ENCODE peak calls at places on chromosomes 11 and 22, in four cellular contexts. E is K562, R is HepG2, A is SK-N-SH. Z is an unnamed sample.

GRCh38 chr22:17847360-17848078 is 73.2 kb upstream of the BID start:
- DNase-seq in E (peak), R (no peak), A (peak), Z (peak)

GRCh38 chr22:45284705-45285305 is at the start of gene UPK3A:
- DNase-seq in E (no peak), R (no peak), A (peak), Z (peak)

GRCh38 chr11:73916435-73916834 is 34.4 kb upstream of the DNAJB13 start:
- DNase-seq in E (no peak), R (no peak), A (no peak), Z (no peak)

GRCh38 chr11:121328213-121328966 is 35.8 kb downstream of the SC5D start:
- DNase-seq in E (no peak), R (no peak), A (no peak), Z (no peak)

GRCh38 chr11:7971846-7972245 is 6.6 kb upstream of the NLRP10 start:
- DNase-seq in E (no peak), R (no peak), A (no peak), Z (no peak)

GRCh38 chr11:105219269-105219668 is 79.7 kb upstream of the CARD18 start:
- DNase-seq in E (no peak), R (no peak), A (no peak), Z (no peak)

GRCh38 chr11:103736323-103736722 is 300.1 kb upstream of the DDI1 start:
- DNase-seq in E (no peak), R (no peak), A (no peak), Z (no peak)

GRCh38 chr11:109654091-109654490 is 232.1 kb downstream of the C11orf87 start:
- DNase-seq in E (no peak), R (no peak), A (no peak), Z (no peak)

GRCh38 chr11:61472282-61472681 is 36.3 kb upstream of the LRRC10B start:
- DNase-seq in E (no peak), R (no peak), A (no peak), Z (no peak)

GRCh38 chr11:129992161-129992944 is 10.3 kb downstream of the PRDM10 start:
- DNase-seq in E (peak), R (peak), A (peak), Z (peak)

GRCh38 chr11:117664897-117665296 is 132.1 kb downstream of the DSCAML1 start:
- DNase-seq in E (no peak), R (no peak), A (no peak), Z (no peak)

GRCh38 chr22:24510694-24511625 is 15.8 kb downstream of the UPB1 start:
- DNase-seq in E (peak), R (peak), A (no peak), Z (no peak)

GRCh38 chr11:134762248-134763029 is 350.4 kb upstream of the B3GAT1 start:
- DNase-seq in E (peak), R (no peak), A (no peak), Z (no peak)

GRCh38 chr11:9386901-9387300 is 2.4 kb downstream of the IPO7 start:
- DNase-seq in E (no peak), R (no peak), A (no peak), Z (no peak)

GRCh38 chr11:59614277-59615131 is 1.1 kb downstream of the OSBP start:
- DNase-seq in E (peak), R (no peak), A (no peak), Z (no peak)

GRCh38 chr11:33713162-33713913 is 12.7 kb upstream of the C11orf91 start:
- DNase-seq in E (no peak), R (no peak), A (no peak), Z (no peak)

GRCh38 chr22:24512043-24512442 is 16.9 kb downstream of the UPB1 start:
- DNase-seq in E (no peak), R (no peak), A (no peak), Z (no peak)

GRCh38 chr22:42608481-42609361 is 6.0 kb downstream of the POLDIP3 start:
- DNase-seq in E (no peak), R (no peak), A (no peak), Z (no peak)

GRCh38 chr11:7949934-7950333 is 8.4 kb upstream of the OR10A3 start:
- DNase-seq in E (no peak), R (no peak), A (no peak), Z (no peak)

GRCh38 chr22:41367680-41368542 is 13.8 kb upstream of the TEF start:
- DNase-seq in E (no peak), R (peak), A (no peak), Z (no peak)

GRCh38 chr11:107564877-107565218 is 687 bp downstream of the ALKBH8 start:
- DNase-seq in E (no peak), R (no peak), A (no peak), Z (no peak)

GRCh38 chr11:107565219-107565937 is at the start of gene ALKBH8:
- DNase-seq in E (peak), R (peak), A (peak), Z (no peak)

GRCh38 chr11:107561688-107562087 is 3.8 kb downstream of the ALKBH8 start:
- DNase-seq in E (no peak), R (no peak), A (no peak), Z (no peak)

GRCh38 chr11:107562647-107563208 is 2.8 kb downstream of the ALKBH8 start:
- DNase-seq in E (no peak), R (peak), A (no peak), Z (peak)

GRCh38 chr11:107563702-107564101 is 1.8 kb downstream of the ALKBH8 start:
- DNase-seq in E (peak), R (peak), A (peak), Z (peak)
- TF ChIP-seq MAX in E (no peak), R (no peak), A (no peak), Z (peak)

DNA sequence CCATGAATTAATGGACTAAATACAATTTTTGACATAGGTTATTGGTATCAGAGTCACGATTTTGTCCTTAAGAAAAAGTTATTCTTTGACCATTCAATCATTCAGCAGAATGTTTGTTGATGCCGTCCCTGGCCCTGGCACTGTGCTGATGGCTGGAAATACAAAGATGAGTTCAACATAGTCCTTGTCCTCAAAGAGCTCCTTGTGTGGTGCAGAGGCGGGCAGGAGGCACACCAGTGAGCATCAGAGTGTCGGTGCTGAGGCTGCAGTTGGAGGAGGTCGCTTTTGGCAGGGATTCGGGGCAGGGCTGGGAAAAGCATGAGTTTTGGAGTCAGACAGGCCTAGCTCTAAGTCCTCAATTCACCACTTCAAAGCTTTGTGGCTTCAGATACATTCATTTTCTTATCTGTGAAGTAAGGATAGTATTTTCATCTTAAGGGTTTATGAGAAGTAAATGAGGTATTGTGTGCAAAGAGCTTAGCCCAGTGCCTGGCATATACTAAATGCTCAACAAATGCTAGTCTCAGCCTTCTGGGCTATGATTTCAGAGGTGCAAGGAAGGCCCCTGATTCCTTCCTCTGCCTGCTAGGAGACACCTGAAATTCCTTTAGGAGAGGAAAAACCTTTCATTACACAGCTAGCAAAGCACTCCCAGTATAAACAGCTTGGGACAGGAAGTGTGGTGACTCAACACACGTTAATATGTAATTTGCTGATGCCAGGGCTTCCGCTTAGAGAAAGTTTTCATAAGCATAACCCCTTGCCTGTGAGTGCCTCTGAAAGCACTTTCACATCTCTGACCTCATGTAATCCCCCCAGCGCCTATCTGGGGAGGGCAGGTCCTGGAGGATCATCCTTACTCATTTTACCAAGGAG is 113.8 kb downstream of the NECTIN1 start:
- DNase-seq in E (no peak), R (peak), A (no peak), Z (peak)
- TF ChIP-seq ELF1 in E (no peak), R (peak), A (no peak), Z (no peak)

GRCh38 chr11:3723014-3723708 is 52.0 kb upstream of the CHRNA10 start:
- DNase-seq in E (no peak), R (no peak), A (no peak), Z (no peak)
- TF ChIP-seq MAX in E (no peak), R (no peak), A (peak), Z (no peak)

DNA sequence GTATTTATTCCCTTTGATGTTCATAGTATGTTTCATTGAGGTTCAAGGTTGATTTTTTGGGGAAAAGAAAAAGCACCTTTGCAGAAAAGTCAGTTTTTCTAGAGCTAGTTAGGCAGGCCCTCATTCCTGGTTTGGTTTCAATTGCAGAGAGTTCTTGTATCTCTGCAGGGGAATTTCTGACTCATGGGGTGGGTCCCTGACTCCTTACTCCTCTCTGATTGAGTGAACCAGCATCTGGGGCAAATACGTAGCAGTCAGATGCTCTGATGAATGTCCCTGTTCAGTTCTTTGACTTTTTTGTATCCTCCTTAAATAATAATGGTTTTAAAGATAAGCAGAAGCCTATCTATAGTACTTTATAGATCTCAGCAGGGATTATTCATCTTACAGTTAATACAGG is 7.7 kb upstream of the NCR3LG1 start:
- DNase-seq in E (no peak), R (no peak), A (no peak), Z (peak)
- TF ChIP-seq ELF1 in E (no peak), R (no peak), A (no peak), Z (no peak)

GRCh38 chr11:1510928-1511327 is 24.3 kb upstream of the MOB2 start:
- DNase-seq in E (no peak), R (no peak), A (no peak), Z (no peak)
- TF ChIP-seq MAX in E (no peak), R (no peak), A (no peak), Z (no peak)

DNA sequence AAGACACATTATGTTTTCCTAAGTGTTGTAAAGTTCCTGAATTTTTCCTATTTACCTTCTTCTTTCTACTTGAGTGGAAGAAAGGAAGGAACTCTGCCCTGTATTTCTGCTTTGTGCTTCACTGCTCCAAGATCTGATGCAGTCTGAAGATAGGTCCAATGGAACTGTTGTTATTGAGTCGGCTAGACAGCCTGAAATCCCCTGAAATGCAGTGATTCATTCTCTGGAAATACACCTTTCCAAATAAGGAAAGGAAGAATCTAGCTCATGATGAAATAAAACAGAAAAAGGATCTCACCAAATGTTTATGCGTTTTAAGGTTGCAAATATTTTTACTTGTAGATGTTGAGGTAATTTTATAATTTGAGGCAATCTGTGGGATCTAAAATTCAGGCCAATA is 322.8 kb downstream of the GUCY1A2 start:
- DNase-seq in E (no peak), R (no peak), A (no peak), Z (no peak)
- TF ChIP-seq ELF1 in E (no peak), R (no peak), A (no peak), Z (no peak)

DNA sequence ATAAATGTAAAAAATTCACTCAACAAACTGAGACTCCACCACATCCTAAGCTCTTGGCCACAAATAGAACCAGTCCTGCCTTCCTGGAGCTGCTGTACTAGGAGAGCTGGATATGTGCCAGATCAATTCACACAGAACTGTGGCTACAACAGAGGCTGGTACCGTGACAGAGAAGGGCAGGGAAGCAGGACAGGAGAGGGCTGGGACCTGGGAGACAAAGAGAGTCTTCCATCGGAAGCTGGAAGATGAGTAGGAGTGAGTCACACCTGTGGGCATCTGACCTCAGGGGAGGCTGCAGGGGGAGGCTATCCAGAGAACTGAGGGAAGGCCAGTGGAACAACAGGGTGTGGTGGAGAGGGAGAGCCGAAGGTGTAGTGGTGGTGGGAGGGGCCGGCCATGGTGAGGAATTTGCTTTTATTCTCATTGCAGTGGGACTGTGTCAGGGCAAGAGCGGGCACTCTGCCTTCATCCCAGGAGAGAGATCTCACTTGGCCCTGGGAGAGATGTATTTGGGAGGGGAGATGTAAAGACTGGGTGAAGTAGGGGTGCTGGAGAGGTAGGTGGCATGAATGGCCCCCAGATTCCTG is 1.9 kb upstream of the LTBP3 start:
- DNase-seq in E (no peak), R (peak), A (no peak), Z (peak)
- TF ChIP-seq MAX in E (no peak), R (no peak), A (peak), Z (no peak)

DNA sequence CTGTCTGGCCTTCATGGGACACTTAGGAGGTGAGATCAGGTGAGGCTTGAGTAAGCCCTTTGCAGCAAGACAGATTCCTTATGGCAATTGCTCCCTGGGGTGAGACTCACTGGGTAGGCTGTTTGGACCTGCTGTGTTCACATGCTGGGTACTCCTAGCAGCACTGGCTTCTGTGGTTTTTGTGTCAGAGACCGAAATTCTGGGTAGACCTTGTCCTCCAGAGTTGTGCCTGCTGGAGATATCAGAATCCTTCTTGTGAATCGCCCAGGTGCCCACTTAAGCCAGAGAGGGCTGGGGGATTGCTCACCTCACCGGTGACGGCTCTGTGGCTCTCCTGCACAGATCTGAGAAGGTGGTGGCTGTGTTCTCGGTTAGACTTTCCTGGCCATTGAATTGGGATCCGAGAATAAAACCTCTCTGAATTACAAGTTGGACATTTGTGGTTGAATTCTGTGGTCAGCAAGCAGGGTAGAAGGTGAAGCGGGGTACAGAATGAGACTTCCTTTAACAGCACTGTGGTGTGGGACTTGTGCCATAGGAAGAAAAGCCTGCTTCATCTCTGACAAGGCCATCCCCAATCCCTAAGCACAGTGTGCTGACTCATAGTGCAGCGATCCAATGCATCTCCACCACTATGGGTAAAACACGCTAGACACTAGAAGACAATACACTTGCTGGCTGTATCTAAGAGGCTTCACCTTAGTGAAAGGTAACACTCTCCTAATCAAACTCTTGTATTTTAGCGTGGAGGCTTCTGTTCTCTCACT is 52.5 kb upstream of the TTC12 start:
- DNase-seq in E (no peak), R (no peak), A (no peak), Z (no peak)
- TF ChIP-seq ELF1 in E (no peak), R (no peak), A (no peak), Z (no peak)

GRCh38 chr22:20798974-20799373 is 25.1 kb downstream of the SERPIND1 start:
- DNase-seq in E (no peak), R (no peak), A (peak), Z (no peak)

GRCh38 chr22:20795014-20795413 is 21.1 kb downstream of the SERPIND1 start:
- DNase-seq in E (no peak), R (no peak), A (no peak), Z (no peak)

GRCh38 chr22:20794132-20794990 is 20.4 kb downstream of the SERPIND1 start:
- DNase-seq in E (no peak), R (no peak), A (no peak), Z (no peak)

GRCh38 chr22:20798218-20798617 is 24.3 kb downstream of the SERPIND1 start:
- DNase-seq in E (no peak), R (no peak), A (no peak), Z (no peak)

GRCh38 chr22:20796731-20797130 is 22.8 kb downstream of the SERPIND1 start:
- DNase-seq in E (no peak), R (no peak), A (no peak), Z (no peak)
- TF ChIP-seq MAX in E (peak), R (no peak), A (no peak), Z (no peak)